ENCODE peak calls at places on chromosome 17, in five cellular contexts. One of them, this sample, is unnamed.

GRCh38 chr17:6413073-6413472 is 21.8 kb downstream of the AIPL1 start:
- DNase-seq in neural progenitor cell: peak
- DNase-seq in stomach: no peak
- DNase-seq in OCI-LY7: peak
- DNase-seq in kidney: no peak
- DNase-seq in this sample: no peak

GRCh38 chr17:16652847-16653366 is 743 bp downstream of the ZNF624 start:
- DNase-seq in neural progenitor cell: no peak
- DNase-seq in stomach: no peak
- DNase-seq in OCI-LY7: peak
- DNase-seq in kidney: no peak
- DNase-seq in this sample: no peak

GRCh38 chr17:55420776-55421178 is 858 bp downstream of the MMD start:
- DNase-seq in neural progenitor cell: peak
- DNase-seq in stomach: peak
- DNase-seq in OCI-LY7: peak
- DNase-seq in kidney: peak
- DNase-seq in this sample: no peak

GRCh38 chr17:68512247-68512966 is at the start of gene PRKAR1A:
- DNase-seq in neural progenitor cell: peak
- DNase-seq in stomach: peak
- DNase-seq in OCI-LY7: peak
- DNase-seq in kidney: peak
- DNase-seq in this sample: peak

GRCh38 chr17:78242024-78242742 is 10.8 kb downstream of the TMEM235 start:
- DNase-seq in neural progenitor cell: no peak
- DNase-seq in stomach: no peak
- DNase-seq in OCI-LY7: peak
- DNase-seq in kidney: no peak
- DNase-seq in this sample: no peak

GRCh38 chr17:58679263-58680037 is 12.4 kb downstream of the TEX14 start:
- DNase-seq in neural progenitor cell: no peak
- DNase-seq in stomach: no peak
- DNase-seq in OCI-LY7: no peak
- DNase-seq in kidney: no peak
- DNase-seq in this sample: no peak

GRCh38 chr17:44785921-44786320 is 27.1 kb downstream of the ADAM11 start:
- DNase-seq in neural progenitor cell: no peak
- DNase-seq in stomach: no peak
- DNase-seq in OCI-LY7: no peak
- DNase-seq in kidney: peak
- DNase-seq in this sample: no peak

GRCh38 chr17:72376486-72377345 is 255.9 kb downstream of the SOX9 start:
- DNase-seq in neural progenitor cell: no peak
- DNase-seq in stomach: no peak
- DNase-seq in OCI-LY7: no peak
- DNase-seq in kidney: no peak
- DNase-seq in this sample: no peak

GRCh38 chr17:55770220-55770870 is 19.5 kb downstream of the PCTP start:
- DNase-seq in neural progenitor cell: peak
- DNase-seq in stomach: no peak
- DNase-seq in OCI-LY7: peak
- DNase-seq in kidney: no peak
- DNase-seq in this sample: no peak

GRCh38 chr17:30534938-30535921 is 58.0 kb downstream of the GOSR1 start:
- DNase-seq in neural progenitor cell: no peak
- DNase-seq in stomach: no peak
- DNase-seq in OCI-LY7: no peak
- DNase-seq in kidney: no peak
- DNase-seq in this sample: no peak

GRCh38 chr17:57869599-57870282 is 19.9 kb upstream of the MRPS23 start:
- DNase-seq in neural progenitor cell: no peak
- DNase-seq in stomach: no peak
- DNase-seq in OCI-LY7: no peak
- DNase-seq in kidney: peak
- DNase-seq in this sample: no peak

GRCh38 chr17:43832976-43833829 is at the start of gene MPP3:
- DNase-seq in neural progenitor cell: peak
- DNase-seq in stomach: peak
- DNase-seq in OCI-LY7: no peak
- DNase-seq in kidney: peak
- DNase-seq in this sample: no peak

GRCh38 chr17:78658281-78658785 is 81.1 kb upstream of the DNAH17 start:
- DNase-seq in neural progenitor cell: no peak
- DNase-seq in stomach: no peak
- DNase-seq in OCI-LY7: no peak
- DNase-seq in kidney: no peak
- DNase-seq in this sample: no peak

GRCh38 chr17:44331249-44331760 is 6.7 kb upstream of the SLC25A39 start:
- DNase-seq in neural progenitor cell: peak
- DNase-seq in stomach: peak
- DNase-seq in OCI-LY7: peak
- DNase-seq in kidney: peak
- DNase-seq in this sample: no peak

GRCh38 chr17:70987867-70988340 is 818.6 kb downstream of the KCNJ2 start:
- DNase-seq in neural progenitor cell: peak
- DNase-seq in stomach: no peak
- DNase-seq in OCI-LY7: no peak
- DNase-seq in kidney: no peak
- DNase-seq in this sample: no peak

GRCh38 chr17:15456972-15457722 is 10.3 kb downstream of the CDRT4 start:
- DNase-seq in neural progenitor cell: no peak
- DNase-seq in stomach: no peak
- DNase-seq in OCI-LY7: no peak
- DNase-seq in kidney: no peak
- DNase-seq in this sample: no peak

GRCh38 chr17:57662644-57663308 is 82.3 kb downstream of the CCDC182 start:
- DNase-seq in neural progenitor cell: peak
- DNase-seq in stomach: peak
- DNase-seq in OCI-LY7: no peak
- DNase-seq in kidney: peak
- DNase-seq in this sample: peak

GRCh38 chr17:17401271-17401781 is 75.5 kb upstream of the MED9 start:
- DNase-seq in neural progenitor cell: peak
- DNase-seq in stomach: no peak
- DNase-seq in OCI-LY7: peak
- DNase-seq in kidney: no peak
- DNase-seq in this sample: no peak

GRCh38 chr17:44921122-44921882 is 6.0 kb upstream of the GFAP start:
- DNase-seq in neural progenitor cell: peak
- DNase-seq in stomach: no peak
- DNase-seq in OCI-LY7: no peak
- DNase-seq in kidney: peak
- DNase-seq in this sample: no peak

GRCh38 chr17:45184144-45184543 is 22.5 kb downstream of the HEXIM2 start:
- DNase-seq in neural progenitor cell: no peak
- DNase-seq in stomach: no peak
- DNase-seq in OCI-LY7: no peak
- DNase-seq in kidney: no peak
- DNase-seq in this sample: no peak

GRCh38 chr17:55086635-55087058 is 118.1 kb downstream of the STXBP4 start:
- DNase-seq in neural progenitor cell: no peak
- DNase-seq in stomach: no peak
- DNase-seq in OCI-LY7: no peak
- DNase-seq in kidney: no peak
- DNase-seq in this sample: peak

GRCh38 chr17:59361916-59362810 is 30.7 kb downstream of the YPEL2 start:
- DNase-seq in neural progenitor cell: no peak
- DNase-seq in stomach: no peak
- DNase-seq in OCI-LY7: peak
- DNase-seq in kidney: no peak
- DNase-seq in this sample: peak

GRCh38 chr17:40326014-40326831 is 17.2 kb downstream of the RARA start:
- DNase-seq in neural progenitor cell: no peak
- DNase-seq in stomach: no peak
- DNase-seq in OCI-LY7: peak
- DNase-seq in kidney: peak
- DNase-seq in this sample: no peak

GRCh38 chr17:46818319-46818928 is at the start of gene WNT3:
- DNase-seq in neural progenitor cell: peak
- DNase-seq in stomach: no peak
- DNase-seq in OCI-LY7: peak
- DNase-seq in kidney: no peak
- DNase-seq in this sample: no peak

GRCh38 chr17:81607431-81607830 is 29.5 kb downstream of the NPLOC4 start:
- DNase-seq in neural progenitor cell: no peak
- DNase-seq in stomach: no peak
- DNase-seq in OCI-LY7: no peak
- DNase-seq in kidney: no peak
- DNase-seq in this sample: no peak

GRCh38 chr17:34511265-34511664 is 68.1 kb upstream of the TMEM132E start:
- DNase-seq in neural progenitor cell: no peak
- DNase-seq in stomach: no peak
- DNase-seq in OCI-LY7: no peak
- DNase-seq in kidney: no peak
- DNase-seq in this sample: no peak

GRCh38 chr17:81396278-81396721 is 1.0 kb downstream of the BAHCC1 start:
- DNase-seq in neural progenitor cell: no peak
- DNase-seq in stomach: no peak
- DNase-seq in OCI-LY7: no peak
- DNase-seq in kidney: no peak
- DNase-seq in this sample: no peak

GRCh38 chr17:82407255-82407654 is 10.9 kb upstream of the HEXD start:
- DNase-seq in neural progenitor cell: no peak
- DNase-seq in stomach: peak
- DNase-seq in OCI-LY7: no peak
- DNase-seq in kidney: peak
- DNase-seq in this sample: no peak

GRCh38 chr17:15490634-15491261 is 23.3 kb upstream of the CDRT4 start:
- DNase-seq in neural progenitor cell: peak
- DNase-seq in stomach: no peak
- DNase-seq in OCI-LY7: no peak
- DNase-seq in kidney: peak
- DNase-seq in this sample: no peak

GRCh38 chr17:73232587-73233373 is 28.9 kb downstream of the CPSF4L start:
- DNase-seq in neural progenitor cell: peak
- DNase-seq in stomach: peak
- DNase-seq in OCI-LY7: peak
- DNase-seq in kidney: peak
- DNase-seq in this sample: no peak

DNA sequence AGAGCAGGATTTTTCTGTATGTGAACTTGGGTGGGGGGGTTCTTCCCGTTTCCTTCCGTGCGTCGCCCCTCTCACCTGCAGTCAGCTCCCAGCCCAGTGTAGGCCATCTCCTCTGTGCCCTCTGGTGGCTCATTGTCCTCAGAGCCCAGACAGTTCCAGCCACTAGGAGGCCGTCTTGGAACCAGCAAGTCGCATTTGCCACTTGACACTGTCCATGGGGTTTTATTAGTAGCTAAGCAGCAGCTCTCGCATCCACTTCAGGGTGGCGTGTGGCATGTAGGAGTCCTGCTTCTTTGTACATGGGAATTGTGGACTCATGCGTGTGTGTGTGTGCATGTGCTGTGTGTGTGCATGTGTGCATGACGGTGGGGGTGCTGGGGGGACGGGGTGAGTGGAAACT is 74.0 kb downstream of the SEC14L1 start:
- DNase-seq in neural progenitor cell: peak
- DNase-seq in stomach: peak
- DNase-seq in OCI-LY7: peak
- DNase-seq in kidney: no peak
- DNase-seq in this sample: no peak
- H3K27ac ChIP-seq in neural progenitor cell: no peak
- H3K27ac ChIP-seq in stomach: no peak
- H3K27ac ChIP-seq in OCI-LY7: no peak
- H3K27ac ChIP-seq in kidney: no peak
- H3K27ac ChIP-seq in this sample: no peak

DNA sequence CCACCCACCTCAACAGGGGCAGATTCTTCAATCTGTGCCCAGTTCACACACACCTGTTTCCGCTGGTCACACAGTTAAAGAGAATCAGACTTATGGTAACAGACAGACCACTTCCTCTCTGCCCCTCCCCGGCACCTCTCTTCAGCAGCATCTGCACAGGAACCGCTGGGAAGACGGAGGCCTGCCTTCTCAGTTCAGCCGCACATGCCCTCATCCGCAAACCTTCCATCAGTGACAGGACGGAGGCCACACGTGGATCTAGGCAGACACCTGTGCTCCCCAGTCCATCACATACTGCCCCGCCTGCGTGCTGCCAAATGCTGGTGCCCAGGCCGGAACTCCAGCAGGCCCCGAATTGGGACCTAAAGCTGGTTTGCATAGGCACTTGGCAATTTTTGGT is 10.3 kb downstream of the PHB1 start:
- DNase-seq in neural progenitor cell: no peak
- DNase-seq in stomach: no peak
- DNase-seq in OCI-LY7: peak
- DNase-seq in kidney: no peak
- DNase-seq in this sample: no peak
- H3K27ac ChIP-seq in neural progenitor cell: no peak
- H3K27ac ChIP-seq in stomach: peak
- H3K27ac ChIP-seq in OCI-LY7: peak
- H3K27ac ChIP-seq in kidney: no peak
- H3K27ac ChIP-seq in this sample: no peak

GRCh38 chr17:69762359-69762758 is 312.7 kb upstream of the KCNJ16 start:
- DNase-seq in neural progenitor cell: no peak
- DNase-seq in stomach: no peak
- DNase-seq in OCI-LY7: no peak
- DNase-seq in kidney: no peak
- DNase-seq in this sample: no peak
- H3K27ac ChIP-seq in neural progenitor cell: no peak
- H3K27ac ChIP-seq in stomach: peak
- H3K27ac ChIP-seq in OCI-LY7: no peak
- H3K27ac ChIP-seq in kidney: no peak
- H3K27ac ChIP-seq in this sample: peak

GRCh38 chr17:79851461-79851817 is 12.2 kb upstream of the CBX4 start:
- DNase-seq in neural progenitor cell: no peak
- DNase-seq in stomach: peak
- DNase-seq in OCI-LY7: no peak
- DNase-seq in kidney: peak
- DNase-seq in this sample: peak

GRCh38 chr17:79850571-79851460 is 11.6 kb upstream of the CBX4 start:
- DNase-seq in neural progenitor cell: no peak
- DNase-seq in stomach: no peak
- DNase-seq in OCI-LY7: no peak
- DNase-seq in kidney: no peak
- DNase-seq in this sample: peak

GRCh38 chr17:79847698-79848369 is 8.6 kb upstream of the CBX4 start:
- DNase-seq in neural progenitor cell: no peak
- DNase-seq in stomach: no peak
- DNase-seq in OCI-LY7: no peak
- DNase-seq in kidney: no peak
- DNase-seq in this sample: no peak

GRCh38 chr17:79848370-79848766 is 9.1 kb upstream of the CBX4 start:
- DNase-seq in neural progenitor cell: no peak
- DNase-seq in stomach: no peak
- DNase-seq in OCI-LY7: no peak
- DNase-seq in kidney: no peak
- DNase-seq in this sample: no peak

DNA sequence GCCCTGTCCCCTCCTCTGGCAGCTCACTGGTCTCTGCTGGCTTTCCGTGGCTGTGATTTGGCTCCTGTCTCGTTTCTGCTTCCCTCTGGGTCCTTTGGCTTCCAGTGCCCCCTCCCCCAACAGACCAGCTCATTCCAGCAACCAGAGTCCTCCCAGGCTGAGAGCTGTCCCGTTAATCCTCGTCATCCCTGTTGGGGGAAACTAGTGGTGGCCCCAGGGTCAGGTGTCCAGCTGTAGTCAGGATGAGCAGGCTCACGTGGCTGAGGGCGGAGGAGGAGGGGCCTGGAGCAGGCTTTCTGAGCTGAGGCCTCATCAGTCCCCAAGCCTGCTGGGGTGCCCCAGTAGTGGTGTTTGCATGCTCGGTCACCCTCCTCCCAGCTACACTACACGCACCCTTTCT is 10.7 kb upstream of the CBX4 start:
- DNase-seq in neural progenitor cell: peak
- DNase-seq in stomach: no peak
- DNase-seq in OCI-LY7: no peak
- DNase-seq in kidney: no peak
- DNase-seq in this sample: no peak
- H3K27ac ChIP-seq in neural progenitor cell: no peak
- H3K27ac ChIP-seq in stomach: no peak
- H3K27ac ChIP-seq in OCI-LY7: no peak
- H3K27ac ChIP-seq in kidney: no peak
- H3K27ac ChIP-seq in this sample: peak

This sample was measured in epithelial cell of prostate.